ENCODE peak calls at places on chromosomes 4 and X, in five cellular contexts. Y is Daoy, Q is SJSA1, Z is HS-5, L is MM.1S. H is an unnamed sample.

GRCh38 chr4:33369366-33369899 is 2649.3 kb downstream of the PCDH7 start:
- DNase-seq in Z (peak), L (no peak), Y (peak), Q (no peak), H (no peak)

GRCh38 chr4:184950117-184950830 is 68.0 kb upstream of the HELT start:
- DNase-seq in Z (no peak), Q (no peak), Y (no peak), L (no peak), H (no peak)

GRCh38 chr4:107689912-107690587 is 30.0 kb downstream of the PAPSS1 start:
- DNase-seq in Q (no peak), L (no peak), Y (peak), Z (peak), H (no peak)

GRCh38 chrX:155070975-155071693 is at the start of the genes BRCC3, CMC4 and MTCP1:
- DNase-seq in Y (peak), L (peak), Q (peak), Z (peak), H (peak)

GRCh38 chr4:6189511-6189910 is 10.8 kb downstream of the JAKMIP1 start:
- DNase-seq in L (no peak), Y (no peak), Q (no peak), Z (no peak), H (no peak)

GRCh38 chr4:8188085-8188484 is 11.0 kb upstream of the SH3TC1 start:
- DNase-seq in Z (no peak), Y (peak), Q (no peak), L (no peak), H (no peak)

GRCh38 chrX:21738145-21738949 is 19.6 kb downstream of the SMPX start:
- DNase-seq in Z (no peak), Q (no peak), L (no peak), Y (no peak), H (no peak)

GRCh38 chr4:8229341-8229975 is 30.4 kb downstream of the SH3TC1 start:
- DNase-seq in L (no peak), Z (no peak), Y (no peak), Q (no peak), H (no peak)

GRCh38 chr4:71713611-71714203 is 70.2 kb downstream of the GC start:
- DNase-seq in L (peak), Z (peak), Q (no peak), Y (no peak), H (peak)

GRCh38 chr4:170610464-170610863 is 520.7 kb upstream of the AADAT start:
- DNase-seq in Z (no peak), L (no peak), Y (no peak), Q (no peak), H (no peak)

GRCh38 chr4:139368990-139369389 is 66.7 kb upstream of the NDUFC1 start:
- DNase-seq in L (no peak), Z (no peak), Q (no peak), Y (no peak), H (no peak)

GRCh38 chr4:129326810-129327209 is 230.9 kb downstream of the C4orf33 start:
- DNase-seq in Q (no peak), Z (no peak), Y (no peak), L (no peak), H (no peak)